ENCODE peak calls at places on chromosomes 13 and 19, in four cellular contexts. C is K562, M is HepG2, E is GM12878. Z is an unnamed sample.
A peak's percentile ranks its signal among the peaks of the same experiment; 100 is the strongest.

GRCh38 chr13:28067526-28067925 is 32.9 kb downstream of the FLT3 start:
- DNase-seq in C (no peak), M (no peak), E (no peak), Z (no peak)

GRCh38 chr19:35468637-35469036 is 20.6 kb downstream of the FFAR2 start:
- DNase-seq in C (peak; percentile 45), M (peak; percentile 54), E (peak; percentile 82), Z (peak; percentile 24)

GRCh38 chr19:12095111-12095790 is 30.7 kb downstream of the ZNF844 start:
- DNase-seq in C (no peak), M (no peak), E (no peak), Z (no peak)

GRCh38 chr19:55083004-55083850 is 7.6 kb downstream of the EPS8L1 start:
- DNase-seq in C (no peak), M (no peak), E (no peak), Z (no peak)

GRCh38 chr19:40862785-40863184 is 12.5 kb upstream of the CYP2A6 start:
- DNase-seq in C (no peak), M (no peak), E (no peak), Z (no peak)

GRCh38 chr13:113897161-113897560 is 33.3 kb upstream of the GAS6 start:
- DNase-seq in C (no peak), M (peak; percentile 3), E (no peak), Z (no peak)

GRCh38 chr13:105907319-105908019 is 628.0 kb downstream of the EFNB2 start:
- DNase-seq in C (no peak), M (no peak), E (no peak), Z (no peak)

GRCh38 chr13:110426745-110427144 is 119.7 kb downstream of the COL4A2 start:
- DNase-seq in C (no peak), M (no peak), E (no peak), Z (no peak)

GRCh38 chr19:2700660-2701360 is 1.7 kb downstream of the GNG7 start:
- DNase-seq in C (no peak), M (no peak), E (no peak), Z (no peak)

GRCh38 chr19:54180691-54181091 is 7.7 kb upstream of the TMC4 start:
- DNase-seq in C (no peak), M (no peak), E (no peak), Z (no peak)

GRCh38 chr13:30119476-30119875 is 187.9 kb downstream of the KATNAL1 start:
- DNase-seq in C (no peak), M (no peak), E (no peak), Z (no peak)

GRCh38 chr13:76222511-76222910 is 586.4 kb downstream of the LMO7 start:
- DNase-seq in C (no peak), M (no peak), E (no peak), Z (no peak)

GRCh38 chr19:18475762-18476331 is 37.9 kb upstream of the ISYNA1 start:
- DNase-seq in C (no peak), M (peak; percentile 75), E (no peak), Z (no peak)

GRCh38 chr19:43723588-43723987 is 7.7 kb downstream of the IRGC start:
- DNase-seq in C (no peak), M (no peak), E (no peak), Z (no peak)
- TF ChIP-seq FOXM1 in C (no peak), M (no peak), E (no peak), Z (no peak)

GRCh38 chr19:1592023-1592754 is 476 bp downstream of the MBD3 start:
- DNase-seq in C (peak; percentile 87), M (peak; percentile 78), E (peak; percentile 50), Z (peak; percentile 93)

GRCh38 chr19:1587872-1588271 is 4.8 kb downstream of the MBD3 start:
- DNase-seq in C (no peak), M (peak; percentile 44), E (no peak), Z (no peak)

GRCh38 chr19:1592755-1593628 is at the start of gene MBD3:
- DNase-seq in C (peak; percentile 99), M (peak; percentile 81), E (peak; percentile 44), Z (peak; percentile 96)

GRCh38 chr19:1590641-1591397 is 1.8 kb downstream of the MBD3 start:
- DNase-seq in C (no peak), M (peak; percentile 49), E (no peak), Z (no peak)

GRCh38 chr19:1591421-1592022 is 1.1 kb downstream of the MBD3 start:
- DNase-seq in C (peak; percentile 44), M (no peak), E (no peak), Z (no peak)
- TF ChIP-seq FOXK2 in C (no peak), M (no peak), E (no peak), Z (no peak)

DNA sequence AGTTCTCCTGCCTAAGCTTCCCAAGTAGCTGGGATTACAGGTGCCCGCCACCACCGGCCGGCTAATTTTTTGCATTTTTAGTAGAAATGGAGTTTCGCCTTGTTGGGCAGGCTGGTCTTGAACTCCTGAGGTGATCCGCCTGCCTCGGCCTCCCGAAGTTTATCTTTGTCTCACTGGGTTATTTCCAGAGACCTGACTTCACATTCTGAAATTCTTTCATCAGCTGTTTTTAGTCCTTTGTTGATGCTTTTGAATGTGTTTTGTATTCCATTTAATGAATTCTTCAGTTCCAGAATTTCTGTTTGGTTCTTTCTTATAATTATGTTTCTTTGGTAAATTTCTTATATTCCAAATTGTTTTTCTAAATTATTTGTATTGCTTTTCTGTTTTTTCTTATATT is 55.4 kb upstream of the MLNR start:
- DNase-seq in C (no peak), M (no peak), E (no peak), Z (no peak)
- TF ChIP-seq FOXM1 in C (no peak), M (no peak), E (no peak), Z (no peak)

DNA sequence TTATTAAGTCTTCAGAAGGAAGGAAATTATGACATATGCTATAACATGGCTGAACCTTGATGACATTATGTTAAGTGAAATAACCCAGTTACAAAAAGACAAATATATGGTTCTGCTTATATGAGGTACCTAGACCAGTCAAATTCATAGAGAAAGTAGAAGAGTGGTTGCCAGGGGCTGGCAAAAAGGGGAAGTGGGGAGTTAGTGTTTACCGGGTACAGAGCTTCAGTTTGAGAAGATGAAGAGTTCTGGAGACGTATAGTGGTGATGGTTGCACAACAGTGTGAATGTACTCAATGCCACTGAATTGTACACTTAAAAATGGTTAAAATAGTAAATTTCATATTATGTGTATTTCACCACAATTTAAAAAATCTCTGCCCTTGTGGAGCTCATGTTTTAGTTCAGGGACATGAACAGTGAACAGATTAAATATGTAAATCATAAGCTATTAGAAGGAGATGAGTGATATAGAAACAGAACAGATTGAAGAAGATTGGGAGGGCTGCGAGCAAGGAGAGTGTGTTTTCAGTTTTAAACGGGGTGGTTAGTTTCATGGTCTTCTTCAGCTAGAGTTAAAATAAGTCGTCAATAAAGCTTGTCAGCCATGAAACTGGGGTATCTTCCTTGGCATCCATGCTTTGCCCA is 355.2 kb downstream of the KCNRG start:
- DNase-seq in C (no peak), M (no peak), E (peak; percentile 38), Z (no peak)
- TF ChIP-seq FOXK2 in C (no peak), M (no peak), E (no peak), Z (no peak)

DNA sequence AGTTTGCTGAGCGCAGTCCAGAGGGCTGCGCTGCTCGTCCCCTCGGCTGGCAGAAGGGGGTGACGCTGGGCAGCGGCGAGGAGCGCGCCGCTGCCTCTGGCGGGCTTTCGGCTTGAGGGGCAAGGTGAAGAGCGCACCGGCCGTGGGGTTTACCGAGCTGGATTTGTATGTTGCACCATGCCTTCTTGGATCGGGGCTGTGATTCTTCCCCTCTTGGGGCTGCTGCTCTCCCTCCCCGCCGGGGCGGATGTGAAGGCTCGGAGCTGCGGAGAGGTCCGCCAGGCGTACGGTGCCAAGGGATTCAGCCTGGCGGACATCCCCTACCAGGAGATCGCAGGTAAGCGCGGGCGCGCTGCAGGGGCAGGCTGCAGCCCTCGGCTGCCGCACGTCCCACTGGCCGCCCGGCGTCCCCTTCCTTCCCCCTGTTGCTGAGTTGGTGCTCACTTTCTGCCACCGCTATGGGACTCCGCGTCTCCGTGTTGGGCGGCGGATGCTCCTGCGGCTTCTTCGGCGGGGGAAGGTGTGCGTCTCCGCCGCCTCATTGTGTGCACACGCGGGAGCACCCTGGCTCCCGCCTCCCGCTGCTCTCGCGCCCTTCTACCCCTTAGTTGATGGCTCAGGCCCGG is 786 bp downstream of the GPC6 start:
- DNase-seq in C (peak; percentile 43), M (peak; percentile 28), E (no peak), Z (peak; percentile 59)
- TF ChIP-seq FOXM1 in C (no peak), M (no peak), E (no peak), Z (no peak)

DNA sequence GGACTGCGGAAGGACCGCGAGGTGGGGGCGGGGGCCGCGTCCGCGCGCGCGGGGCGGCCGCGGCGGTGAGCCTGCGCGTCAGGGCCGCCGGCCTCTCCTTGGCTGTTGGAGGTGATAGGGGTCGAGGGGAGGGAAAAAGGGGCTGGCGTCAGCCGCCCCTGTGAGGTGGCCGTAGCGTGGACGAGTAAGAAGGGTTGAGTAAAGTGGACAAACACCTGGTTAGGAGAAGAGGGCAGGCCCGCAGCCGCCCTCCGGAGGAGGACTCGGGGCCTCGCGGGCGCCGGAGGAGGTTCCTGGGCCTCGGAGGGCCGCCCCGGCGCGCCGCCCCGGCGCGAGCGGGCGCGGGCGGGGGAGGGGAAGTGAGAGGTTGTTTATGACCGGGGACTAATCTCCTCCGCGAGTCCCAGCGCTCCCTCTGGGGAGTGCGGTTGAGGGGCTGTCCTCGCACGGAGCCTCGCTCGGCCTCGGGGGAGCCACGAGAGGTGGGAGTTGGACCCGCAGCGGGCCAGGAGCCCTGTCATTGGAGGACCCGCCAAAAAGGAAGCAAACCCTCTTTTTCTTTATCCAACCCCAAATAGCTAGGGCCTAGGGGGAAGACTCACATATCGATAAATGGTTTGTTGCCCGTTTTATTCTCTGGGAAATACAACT is 597 bp upstream of the INTS6 start:
- DNase-seq in C (peak; percentile 62), M (peak; percentile 90), E (peak; percentile 42), Z (peak; percentile 66)
- TF ChIP-seq FOXK2 in C (peak; percentile 54), M (no peak), E (no peak), Z (no peak)

DNA sequence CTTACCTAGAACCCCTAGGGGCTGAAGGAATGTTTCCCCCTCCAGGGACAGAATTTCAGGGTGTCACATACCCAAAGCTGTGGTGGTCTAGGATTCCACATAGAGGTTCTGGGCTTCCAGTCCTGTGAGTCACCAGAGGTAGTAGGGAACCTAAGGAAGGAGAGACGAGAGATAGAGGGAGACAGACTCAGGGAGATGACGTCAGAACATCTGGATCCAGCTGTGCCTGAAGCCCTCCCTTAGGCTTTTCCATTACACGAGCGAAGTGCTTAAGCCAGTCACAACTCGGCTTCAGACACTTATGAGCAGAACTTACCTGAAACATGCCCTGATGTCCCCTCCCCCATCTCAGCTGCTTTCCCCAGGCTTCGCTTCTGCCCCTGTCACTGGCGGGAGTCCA is 11.8 kb upstream of the SELENOW start:
- DNase-seq in C (no peak), M (no peak), E (no peak), Z (no peak)
- TF ChIP-seq FOXM1 in C (no peak), M (no peak), E (no peak), Z (no peak)

GRCh38 chr19:15187026-15188007 is 13.5 kb downstream of the NOTCH3 start:
- DNase-seq in C (peak; percentile 71), M (no peak), E (no peak), Z (peak; percentile 49)
- TF ChIP-seq FOXK2 in C (no peak), M (no peak), E (no peak), Z (no peak)

GRCh38 chr13:112700291-112701060 is 10.6 kb downstream of the ATP11A start:
- DNase-seq in C (no peak), M (no peak), E (no peak), Z (no peak)

GRCh38 chr13:112699318-112699918 is 9.6 kb downstream of the ATP11A start:
- DNase-seq in C (no peak), M (peak; percentile 29), E (no peak), Z (no peak)

GRCh38 chr13:112696001-112696868 is 6.4 kb downstream of the ATP11A start:
- DNase-seq in C (no peak), M (no peak), E (no peak), Z (no peak)

GRCh38 chr13:112696869-112697465 is 7.1 kb downstream of the ATP11A start:
- DNase-seq in C (no peak), M (no peak), E (no peak), Z (no peak)

GRCh38 chr13:112697756-112698655 is 8.2 kb downstream of the ATP11A start:
- DNase-seq in C (no peak), M (peak; percentile 53), E (no peak), Z (no peak)
- TF ChIP-seq FOXM1 in C (no peak), M (no peak), E (no peak), Z (no peak)

Z was measured in HEK293T.